ENCODE peak calls at places on chromosome 14, in ten cellular contexts. W is memory B cell, I is T-helper 1 cell, A is endothelial cell of umbilical vein, X is AG09319, T is mucosa of descending colon, L is progenitor cell of endocrine pancreas, C is heart left ventricle, F is NCI-H1417, P is hepatocyte. M is an unnamed sample.

GRCh38 chr14:52522033-52522432 is 30.3 kb downstream of the TXNDC16 start:
- DNase-seq in W (no peak), I (no peak), A (no peak), X (no peak), T (no peak), L (no peak), C (no peak), F (no peak), P (no peak), M (no peak)

GRCh38 chr14:34461334-34462131 is 507 bp downstream of the SPTSSA start:
- DNase-seq in W (peak), I (no peak), A (peak), X (no peak), T (peak), L (peak), C (peak), F (peak), P (peak), M (peak)

GRCh38 chr14:104280902-104281767 is 142.7 kb downstream of the KIF26A start:
- DNase-seq in W (no peak), I (no peak), A (no peak), X (no peak), T (peak), L (peak), C (peak), F (no peak), P (no peak), M (peak)

GRCh38 chr14:33347816-33348215 is 409.1 kb downstream of the NPAS3 start:
- DNase-seq in W (no peak), I (no peak), A (no peak), X (no peak), T (no peak), L (no peak), C (no peak), F (no peak), P (no peak), M (no peak)

GRCh38 chr14:90985601-90986242 is 74.7 kb downstream of the RPS6KA5 start:
- DNase-seq in W (no peak), I (no peak), A (no peak), X (no peak), T (no peak), L (no peak), C (no peak), F (no peak), P (no peak), M (no peak)

GRCh38 chr14:75240781-75241180 is 37.8 kb upstream of the FOS start:
- DNase-seq in W (no peak), I (no peak), A (no peak), X (no peak), T (no peak), L (no peak), C (no peak), F (no peak), P (no peak), M (no peak)

GRCh38 chr14:93009471-93010117 is 86.6 kb downstream of the CHGA start:
- DNase-seq in W (no peak), I (no peak), A (no peak), X (no peak), T (no peak), L (no peak), C (no peak), F (no peak), P (no peak), M (no peak)

GRCh38 chr14:54440454-54440853 is 720 bp downstream of the CNIH1 start:
- DNase-seq in W (no peak), I (no peak), A (no peak), X (no peak), T (no peak), L (no peak), C (no peak), F (no peak), P (peak), M (no peak)

GRCh38 chr14:96077983-96078686 is 39.0 kb downstream of the C14orf132 start:
- DNase-seq in W (no peak), I (no peak), A (no peak), X (no peak), T (no peak), L (no peak), C (no peak), F (no peak), P (no peak), M (no peak)